ENCODE peak calls at places on chromosomes 16 and 17, in five cellular contexts. F, B, G, V and Z are unnamed samples.

GRCh38 chr17:29434550-29434949 is 44.4 kb downstream of the TAOK1 start:
- DNase-seq in F (no peak), B (no peak), G (no peak), V (no peak), Z (no peak)

GRCh38 chr16:88779406-88780099 is 5.5 kb downstream of the PIEZO1 start:
- DNase-seq in F (no peak), B (no peak), G (no peak), V (no peak), Z (no peak)

GRCh38 chr16:8583712-8584111 is 6.6 kb downstream of the TMEM114 start:
- DNase-seq in F (no peak), B (no peak), G (no peak), V (no peak), Z (no peak)

GRCh38 chr16:3716831-3717234 is 491 bp downstream of the TRAP1 start:
- DNase-seq in F (no peak), B (no peak), G (no peak), V (no peak), Z (peak)

GRCh38 chr16:85136705-85137322 is 24.5 kb upstream of the CIBAR2 start:
- DNase-seq in F (no peak), B (peak), G (no peak), V (no peak), Z (no peak)

GRCh38 chr17:77324227-77324626 is 183.5 kb downstream of the SEC14L1 start:
- DNase-seq in F (no peak), B (no peak), G (no peak), V (no peak), Z (peak)

GRCh38 chr16:48592839-48593429 is 17.0 kb downstream of the N4BP1 start:
- DNase-seq in F (no peak), B (no peak), G (no peak), V (no peak), Z (no peak)

GRCh38 chr17:41697122-41697962 is 8.7 kb downstream of the EIF1 start:
- DNase-seq in F (peak), B (peak), G (no peak), V (peak), Z (peak)

GRCh38 chr16:7303677-7304200 is 28.9 kb upstream of the RBFOX1 start:
- DNase-seq in F (no peak), B (no peak), G (no peak), V (no peak), Z (no peak)

GRCh38 chr17:73187203-73187769 is 5.6 kb upstream of the COG1 start:
- DNase-seq in F (no peak), B (no peak), G (no peak), V (peak), Z (no peak)

GRCh38 chr17:596763-597644 is 117.6 kb downstream of the VPS53 start:
- DNase-seq in F (peak), B (no peak), G (no peak), V (no peak), Z (no peak)

GRCh38 chr17:17665255-17665654 is 16.0 kb upstream of the RAI1 start:
- DNase-seq in F (no peak), B (no peak), G (no peak), V (no peak), Z (no peak)

GRCh38 chr16:23896832-23897821 is 61.3 kb downstream of the PRKCB start:
- DNase-seq in F (no peak), B (no peak), G (no peak), V (no peak), Z (no peak)

GRCh38 chr17:28968914-28969295 is 17.6 kb upstream of the PHF12 start:
- DNase-seq in F (no peak), B (no peak), G (no peak), V (no peak), Z (no peak)

GRCh38 chr17:19303367-19303776 is 59.2 kb downstream of the B9D1 start:
- DNase-seq in F (no peak), B (peak), G (no peak), V (no peak), Z (peak)

GRCh38 chr16:23131841-23132576 is 17.2 kb downstream of the USP31 start:
- DNase-seq in F (no peak), B (no peak), G (no peak), V (no peak), Z (no peak)

GRCh38 chr17:62689441-62690167 is 62.1 kb downstream of the MRC2 start:
- DNase-seq in F (no peak), B (no peak), G (no peak), V (no peak), Z (no peak)

GRCh38 chr17:76265624-76266243 is 586 bp downstream of the UBALD2 start:
- DNase-seq in F (peak), B (no peak), G (peak), V (peak), Z (peak)

GRCh38 chr17:18121201-18121600 is 12.6 kb downstream of the MYO15A start:
- DNase-seq in F (no peak), B (no peak), G (no peak), V (no peak), Z (no peak)

GRCh38 chr16:10036951-10037350 is 145.3 kb downstream of the GRIN2A start:
- DNase-seq in F (no peak), B (no peak), G (no peak), V (no peak), Z (no peak)

GRCh38 chr17:77864234-77865108 is 94.0 kb upstream of the TNRC6C start:
- DNase-seq in F (no peak), B (no peak), G (no peak), V (no peak), Z (no peak)

GRCh38 chr17:64694207-64694606 is 32.1 kb upstream of the SMURF2 start:
- DNase-seq in F (peak), B (peak), G (no peak), V (peak), Z (no peak)

GRCh38 chr17:49315551-49315951 is 46.5 kb downstream of the ZNF652 start:
- DNase-seq in F (peak), B (peak), G (peak), V (peak), Z (peak)
- H3K4me3 ChIP-seq in F (no peak), B (no peak), G (no peak), V (no peak), Z (peak)

DNA sequence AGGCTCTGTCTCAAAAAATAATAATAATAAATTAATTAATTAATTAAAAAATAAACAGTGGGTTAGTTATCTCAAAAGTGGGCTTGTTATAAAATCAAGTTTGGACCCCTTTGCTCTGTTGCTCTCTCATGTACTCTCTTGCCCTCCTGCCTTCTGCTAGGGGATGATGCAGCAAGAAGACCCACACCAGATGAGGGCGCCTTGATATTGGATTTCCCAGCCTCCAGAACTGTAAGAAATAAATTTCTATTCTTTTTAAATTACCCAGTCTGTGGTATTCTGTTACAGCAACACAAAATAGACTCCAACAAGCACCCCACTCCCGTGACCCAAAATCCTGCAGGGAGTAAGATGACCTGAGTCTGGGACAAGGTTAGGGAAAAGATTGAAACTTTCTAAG is 2.1 kb upstream of the ZNF652 start:
- DNase-seq in F (no peak), B (no peak), G (no peak), V (no peak), Z (no peak)
- TF ChIP-seq CTCF in F (no peak), B (no peak), G (no peak), V (no peak), Z (peak)

DNA sequence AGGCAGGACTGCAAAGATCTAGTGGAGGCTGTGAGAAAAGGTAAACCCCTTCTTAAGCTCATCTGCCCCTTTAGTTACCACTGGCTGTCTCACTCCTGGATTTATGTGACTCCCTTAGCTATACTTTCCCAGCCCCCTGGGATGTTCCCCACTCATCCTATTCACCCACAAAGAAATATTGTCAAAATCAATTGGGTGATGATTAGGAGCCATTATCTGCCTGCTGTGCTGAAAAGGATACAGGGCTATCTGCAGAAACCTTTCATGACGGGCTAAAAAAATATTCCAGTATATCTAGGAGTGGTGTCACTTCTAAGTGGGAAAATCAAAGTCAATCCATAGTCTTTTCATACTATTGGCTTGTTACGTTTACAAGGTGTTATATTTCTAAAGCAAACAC is 8.0 kb upstream of the GNAO1 start:
- DNase-seq in F (no peak), B (no peak), G (no peak), V (no peak), Z (no peak)
- H3K27ac ChIP-seq in F (no peak), B (no peak), G (no peak), V (no peak), Z (no peak)

GRCh38 chr17:15278381-15278780 is 13.3 kb upstream of the PMP22 start:
- DNase-seq in F (no peak), B (no peak), G (no peak), V (no peak), Z (no peak)
- H3K4me3 ChIP-seq in F (peak), B (no peak), G (no peak), V (no peak), Z (no peak)